ENCODE peak calls at places on chromosome 6, in four cellular contexts. C, Y, D and R are unnamed samples.
A peak's percentile ranks its signal among the peaks of the same experiment; 100 is the strongest.

GRCh38 chr6:89805814-89806371 is 13.7 kb downstream of the MDN1 start:
- DNase-seq in Y (no peak), C (no peak), D (no peak), R (no peak)

GRCh38 chr6:84910881-84911607 is 146.6 kb upstream of the TBX18 start:
- DNase-seq in Y (no peak), D (no peak), C (no peak), R (no peak)

GRCh38 chr6:26592649-26593048 is 4.1 kb upstream of the ABT1 start:
- DNase-seq in Y (no peak), D (no peak), C (no peak), R (no peak)

GRCh38 chr6:35034411-35035171 is 106.5 kb downstream of the TCP11 start:
- DNase-seq in D (no peak), Y (no peak), C (no peak), R (no peak)

GRCh38 chr6:136521430-136521829 is 28.8 kb downstream of the MAP7 start:
- DNase-seq in Y (no peak), C (no peak), D (no peak), R (no peak)

GRCh38 chr6:157579467-157580031 is 198.6 kb downstream of the ZDHHC14 start:
- DNase-seq in D (no peak), Y (no peak), C (no peak), R (no peak)

GRCh38 chr6:63440594-63440993 is 120.8 kb upstream of the LGSN start:
- DNase-seq in D (no peak), C (no peak), Y (no peak), R (no peak)

GRCh38 chr6:44569931-44570385 is 182.5 kb downstream of the CDC5L start:
- DNase-seq in D (no peak), Y (no peak), C (no peak), R (no peak)

GRCh38 chr6:11865926-11866325 is 87.3 kb upstream of the ADTRP start:
- DNase-seq in D (no peak), C (no peak), Y (no peak), R (peak; percentile 16)

GRCh38 chr6:163994566-163994965 is 580.0 kb downstream of the QKI start:
- DNase-seq in D (no peak), Y (no peak), C (no peak), R (no peak)

GRCh38 chr6:117265425-117266266 is at the start of gene VGLL2:
- DNase-seq in C (no peak), Y (no peak), D (no peak), R (peak; percentile 57)

GRCh38 chr6:75257661-75258060 is 14.1 kb upstream of the COX7A2 start:
- DNase-seq in C (no peak), Y (no peak), D (no peak), R (no peak)